ENCODE peak calls at places on chromosomes 7 and 10, in ten cellular contexts. K is IMR-90; C is esophagus squamous epithelium; U is mucosa of descending colon; J is CD8-positive, alpha-beta memory T cell; P is adrenal gland; Z is PC-3; T is heart right ventricle; H is adipocyte; D is mesendoderm. N is an unnamed sample. For H3K4me1, the result is how much of the 10 kb centered on the place peaks cover.

GRCh38 chr10:100864981-100865380 is 47.8 kb upstream of the SLF2 start:
- DNase-seq in K (no peak), C (no peak), U (peak), J (no peak), P (no peak), Z (no peak), T (no peak), H (no peak), D (no peak), N (peak)

GRCh38 chr10:86968994-86969355 is 693 bp downstream of the ADIRF start:
- DNase-seq in K (no peak), C (no peak), U (no peak), J (no peak), P (no peak), Z (no peak), T (no peak), H (no peak), D (no peak), N (peak)

GRCh38 chr7:51029586-51030230 is 247.0 kb upstream of the GRB10 start:
- DNase-seq in K (peak), C (no peak), U (no peak), J (no peak), P (no peak), Z (peak), T (no peak), H (peak), D (no peak), N (no peak)

GRCh38 chr10:72254891-72255568 is 18.7 kb upstream of the DDIT4 start:
- DNase-seq in K (peak), C (no peak), U (peak), J (peak), P (peak), Z (no peak), T (peak), H (peak), D (peak), N (peak)

GRCh38 chr10:103602028-103602851 is 108.7 kb downstream of the NEURL1 start:
- DNase-seq in K (no peak), C (no peak), U (no peak), J (no peak), P (peak), Z (no peak), T (no peak), H (no peak), D (no peak), N (no peak)

GRCh38 chr10:95237376-95238170 is 43.5 kb downstream of the ACSM6 start:
- DNase-seq in K (peak), C (no peak), U (no peak), J (no peak), P (no peak), Z (peak), T (no peak), H (no peak), D (no peak), N (no peak)

GRCh38 chr7:98733036-98733435 is 116.0 kb downstream of the NPTX2 start:
- DNase-seq in K (peak), C (no peak), U (peak), J (no peak), P (no peak), Z (peak), T (no peak), H (peak), D (peak), N (no peak)

GRCh38 chr7:6276911-6277408 is 4.5 kb upstream of the CYTH3 start:
- DNase-seq in K (no peak), C (no peak), U (no peak), J (no peak), P (no peak), Z (no peak), T (no peak), H (no peak), D (no peak), N (no peak)

GRCh38 chr7:123682690-123683089 is 27.0 kb downstream of the LMOD2 start:
- DNase-seq in K (peak), C (no peak), U (peak), J (peak), P (peak), Z (peak), T (no peak), H (peak), D (peak), N (no peak)

GRCh38 chr7:155209920-155210319 is 87.8 kb upstream of the INSIG1 start:
- DNase-seq in K (no peak), C (no peak), U (no peak), J (no peak), P (no peak), Z (no peak), T (no peak), H (no peak), D (no peak), N (no peak)

GRCh38 chr10:131935260-131935659 is 34.5 kb downstream of the PPP2R2D start:
- DNase-seq in K (no peak), C (no peak), U (no peak), J (no peak), P (no peak), Z (no peak), T (no peak), H (no peak), D (no peak), N (no peak)

GRCh38 chr7:87148332-87148955 is 3.8 kb upstream of the DMTF1 start:
- DNase-seq in K (peak), C (no peak), U (no peak), J (peak), P (no peak), Z (peak), T (no peak), H (peak), D (peak), N (no peak)

GRCh38 chr7:140403878-140404564 is at the start of gene RAB19:
- DNase-seq in K (no peak), C (no peak), U (peak), J (peak), P (peak), Z (peak), T (no peak), H (no peak), D (peak), N (peak)

GRCh38 chr7:6636741-6637543 is at the start of gene ZNF316:
- DNase-seq in K (peak), C (no peak), U (peak), J (peak), P (peak), Z (peak), T (peak), H (peak), D (no peak), N (peak)

GRCh38 chr7:120741371-120742042 is 116.4 kb downstream of the TSPAN12 start:
- DNase-seq in K (no peak), C (no peak), U (no peak), J (no peak), P (no peak), Z (no peak), T (no peak), H (no peak), D (no peak), N (no peak)

GRCh38 chr10:131874991-131875451 is 25.8 kb upstream of the PPP2R2D start:
- DNase-seq in K (peak), C (no peak), U (peak), J (peak), P (peak), Z (peak), T (peak), H (peak), D (peak), N (peak)

GRCh38 chr10:86163522-86164215 is 202.9 kb downstream of the GRID1 start:
- DNase-seq in K (no peak), C (no peak), U (peak), J (no peak), P (peak), Z (no peak), T (no peak), H (no peak), D (no peak), N (no peak)

GRCh38 chr10:34681933-34682332 is 133.2 kb downstream of the PARD3 start:
- DNase-seq in K (no peak), C (no peak), U (no peak), J (no peak), P (no peak), Z (no peak), T (no peak), H (no peak), D (peak), N (no peak)

GRCh38 chr10:88347597-88348304 is 235.4 kb downstream of the RNLS start:
- DNase-seq in K (no peak), C (no peak), U (no peak), J (no peak), P (no peak), Z (no peak), T (no peak), H (no peak), D (peak), N (no peak)

GRCh38 chr7:126930166-126930565 is 322.6 kb downstream of the GRM8 start:
- DNase-seq in K (no peak), C (no peak), U (no peak), J (no peak), P (no peak), Z (no peak), T (no peak), H (no peak), D (no peak), N (no peak)

GRCh38 chr10:13526952-13527863 is 1.6 kb downstream of the BEND7 start:
- DNase-seq in K (peak), C (no peak), U (no peak), J (no peak), P (no peak), Z (peak), T (no peak), H (peak), D (peak), N (no peak)

GRCh38 chr7:139990142-139990535 is 72.6 kb downstream of the PARP12 start:
- DNase-seq in K (no peak), C (no peak), U (no peak), J (no peak), P (no peak), Z (no peak), T (no peak), H (no peak), D (no peak), N (no peak)

GRCh38 chr7:30874656-30875317 is 36.9 kb upstream of the AQP1 start:
- DNase-seq in K (no peak), C (no peak), U (no peak), J (no peak), P (no peak), Z (peak), T (no peak), H (no peak), D (no peak), N (no peak)
- H3K4me1 ChIP-seq in K (under half), C (under half), U (under half), J (under half), P (under half), Z (under half), T (under half), H (under half), D (under half), N (under half)

DNA sequence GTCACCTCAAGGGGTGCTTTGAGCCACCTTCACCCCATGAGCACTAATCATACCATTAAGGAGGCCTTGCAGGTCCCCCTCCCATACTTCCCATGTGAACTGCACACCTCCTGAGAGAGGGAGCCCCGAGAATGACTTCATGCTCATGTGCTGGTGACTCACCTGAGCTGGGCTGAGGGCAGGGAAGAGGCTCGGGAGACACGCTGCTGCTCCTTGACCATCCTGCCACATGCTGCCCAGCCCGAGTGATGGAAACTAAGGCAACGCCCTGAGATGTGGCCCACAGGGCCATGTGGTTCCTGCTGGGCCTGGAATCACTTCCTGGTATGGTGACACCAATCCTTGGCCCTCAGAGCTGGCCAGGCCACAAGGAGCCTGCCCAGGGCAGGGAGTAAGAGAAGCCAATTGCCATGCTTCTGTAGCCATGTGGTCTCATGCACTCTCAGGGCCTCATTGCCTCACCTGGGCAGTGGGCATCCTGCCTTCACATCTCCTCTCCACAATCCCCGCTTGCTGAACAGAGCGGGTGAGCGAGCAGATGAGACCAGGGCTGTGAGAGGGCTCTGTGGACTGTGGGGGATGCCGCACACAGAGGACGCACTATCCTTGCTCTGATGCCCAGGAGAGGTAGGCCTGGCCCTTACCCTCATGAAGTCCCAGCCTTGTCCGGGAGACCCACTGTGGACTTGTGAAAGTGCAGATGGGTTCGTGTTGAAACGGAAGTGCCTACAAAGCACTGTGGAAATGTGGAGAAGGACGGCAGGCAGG is 18.3 kb upstream of the PPIF start:
- DNase-seq in K (peak), C (no peak), U (no peak), J (no peak), P (peak), Z (peak), T (no peak), H (no peak), D (peak), N (no peak)
- H3K4me1 ChIP-seq in K (under half), C (under half), U (under half), J (under half), P (under half), Z (half or more), T (under half), H (under half), D (under half), N (under half)

DNA sequence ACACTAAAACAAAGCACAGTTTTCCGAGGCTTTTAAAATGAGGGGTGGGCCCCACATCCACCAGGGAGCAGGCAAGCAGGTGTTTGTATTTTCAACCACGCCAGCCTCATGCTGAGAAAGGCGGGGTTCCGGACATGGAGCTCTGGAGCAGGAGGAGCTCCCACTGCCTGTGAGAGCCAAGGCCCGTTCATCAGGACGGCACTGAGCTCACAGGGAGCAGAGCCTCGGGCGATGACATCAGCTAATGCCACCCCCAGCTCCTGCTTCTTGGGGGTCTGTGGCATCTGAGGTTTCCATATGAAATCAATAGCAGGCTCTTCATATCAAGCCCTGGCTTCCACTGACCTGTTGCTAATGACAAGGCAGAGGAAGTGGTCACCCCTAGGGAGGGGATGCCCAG is 89.2 kb downstream of the TNS3 start:
- DNase-seq in K (no peak), C (no peak), U (no peak), J (no peak), P (no peak), Z (no peak), T (no peak), H (no peak), D (no peak), N (no peak)
- H3K4me1 ChIP-seq in K (under half), C (under half), U (under half), J (under half), P (half or more), Z (under half), T (half or more), H (under half), D (under half), N (half or more)

DNA sequence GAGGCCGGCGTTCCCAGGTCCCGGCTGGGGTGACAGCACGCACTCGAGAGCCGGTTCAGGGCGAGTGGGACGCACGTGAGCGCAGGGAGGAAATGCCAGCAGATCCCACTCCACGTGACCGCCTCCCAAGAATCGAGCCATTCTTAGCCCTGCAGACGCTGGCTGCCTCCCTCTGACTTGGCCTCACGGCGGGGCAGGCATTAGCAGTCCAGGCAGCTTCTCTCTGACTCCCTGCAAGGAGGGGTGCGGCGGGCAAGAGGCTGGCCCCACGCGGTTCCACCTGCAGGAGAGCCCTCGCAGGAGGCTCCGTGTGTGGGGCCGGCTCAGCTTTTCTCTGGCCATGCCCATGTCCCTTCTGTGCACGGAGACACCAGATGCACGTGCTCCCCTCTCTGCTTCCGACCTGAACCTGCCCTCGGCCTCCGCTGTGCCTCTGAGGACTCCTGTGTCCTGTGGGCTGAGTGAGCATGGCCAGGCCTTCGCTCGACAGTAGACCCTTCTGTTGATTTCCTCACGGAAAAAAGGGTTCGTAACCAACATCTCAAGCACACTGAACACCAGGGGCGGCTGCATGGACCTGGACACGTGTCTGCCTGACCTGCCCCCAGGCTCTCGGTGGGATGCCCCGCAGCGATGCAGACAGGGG is 10.2 kb downstream of the GPR146 start:
- DNase-seq in K (no peak), C (no peak), U (no peak), J (no peak), P (no peak), Z (no peak), T (no peak), H (no peak), D (no peak), N (no peak)
- H3K4me1 ChIP-seq in K (under half), C (under half), U (under half), J (under half), P (under half), Z (under half), T (half or more), H (under half), D (under half), N (half or more)

DNA sequence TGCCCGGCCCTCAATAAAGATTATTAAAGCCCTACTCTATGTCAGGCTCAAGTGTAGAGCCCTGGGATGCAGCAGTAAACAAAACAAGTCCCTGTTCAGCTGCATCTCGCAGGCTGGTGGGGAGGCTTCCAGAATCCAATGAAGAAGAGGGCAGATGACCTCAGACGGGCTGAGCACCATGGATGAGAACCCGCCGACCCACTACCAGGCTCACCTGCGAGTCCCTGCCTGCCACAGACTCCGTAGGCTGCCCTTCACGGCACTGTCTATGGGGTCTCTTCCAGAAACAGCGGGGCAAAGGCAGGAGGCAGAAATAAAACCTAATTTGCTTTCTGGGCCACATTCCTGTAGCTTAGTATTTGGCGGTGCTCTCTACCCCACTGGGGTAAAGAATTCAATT is 22.7 kb downstream of the CHST15 start:
- DNase-seq in K (no peak), C (no peak), U (no peak), J (no peak), P (no peak), Z (no peak), T (no peak), H (no peak), D (no peak), N (no peak)
- H3K4me1 ChIP-seq in K (under half), C (under half), U (under half), J (under half), P (under half), Z (under half), T (under half), H (under half), D (under half), N (half or more)

DNA sequence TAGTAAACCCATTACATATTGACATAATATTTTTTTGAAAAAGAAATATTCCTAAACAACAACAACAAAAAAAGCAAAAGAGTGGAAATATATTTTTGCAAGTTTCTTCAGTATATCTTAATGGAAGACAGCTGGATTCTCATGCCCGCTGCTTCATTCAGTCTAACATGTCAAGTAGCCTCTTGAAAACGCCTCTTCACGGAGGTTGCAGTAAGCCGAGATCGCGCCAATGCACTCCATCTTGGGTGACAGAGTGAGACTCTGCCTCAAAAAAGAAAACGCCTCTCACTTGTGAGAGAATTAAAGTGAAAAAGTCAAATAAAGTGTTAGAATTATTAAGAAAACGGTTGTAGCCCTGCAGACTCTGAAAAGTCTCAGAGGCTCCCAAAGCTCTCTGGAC is 1.3 kb downstream of the CUTC start:
- DNase-seq in K (peak), C (no peak), U (peak), J (no peak), P (no peak), Z (no peak), T (no peak), H (no peak), D (no peak), N (no peak)
- H3K4me1 ChIP-seq in K (under half), C (under half), U (under half), J (under half), P (under half), Z (under half), T (under half), H (half or more), D (under half), N (under half)

GRCh38 chr7:146414373-146414772 is 297.8 kb downstream of the CNTNAP2 start:
- DNase-seq in K (no peak), C (no peak), U (no peak), J (no peak), P (no peak), Z (no peak), T (no peak), H (no peak), D (peak), N (no peak)
- H3K4me1 ChIP-seq in K (under half), C (under half), U (under half), J (under half), P (under half), Z (under half), T (under half), H (under half), D (under half), N (under half)